ENCODE peak calls at places on chromosomes 7 and 10, in ten cellular contexts. One of them, this sample, is unnamed.

GRCh38 chr7:69228212-69228811 is 370.0 kb upstream of the AUTS2 start:
- DNase-seq in WTC11: no peak
- DNase-seq in adrenal gland: no peak
- DNase-seq in ovary: no peak
- DNase-seq in K562: no peak
- DNase-seq in RWPE1: no peak
- DNase-seq in GM12865: no peak
- DNase-seq in spleen: no peak
- DNase-seq in AG04450: no peak
- DNase-seq in kidney epithelial cell: no peak
- DNase-seq in this sample: no peak

GRCh38 chr10:29816801-29817558 is 182.2 kb upstream of the SVIL start:
- DNase-seq in WTC11: no peak
- DNase-seq in adrenal gland: no peak
- DNase-seq in ovary: no peak
- DNase-seq in K562: no peak
- DNase-seq in RWPE1: no peak
- DNase-seq in GM12865: no peak
- DNase-seq in spleen: no peak
- DNase-seq in AG04450: no peak
- DNase-seq in kidney epithelial cell: no peak
- DNase-seq in this sample: no peak

GRCh38 chr7:51278797-51279196 is 37.8 kb downstream of the COBL start:
- DNase-seq in WTC11: no peak
- DNase-seq in adrenal gland: no peak
- DNase-seq in ovary: no peak
- DNase-seq in K562: no peak
- DNase-seq in RWPE1: peak
- DNase-seq in GM12865: no peak
- DNase-seq in spleen: no peak
- DNase-seq in AG04450: no peak
- DNase-seq in kidney epithelial cell: no peak
- DNase-seq in this sample: no peak

GRCh38 chr7:390761-391410 is 100.9 kb downstream of the FOXL3 start:
- DNase-seq in WTC11: no peak
- DNase-seq in adrenal gland: no peak
- DNase-seq in ovary: peak
- DNase-seq in K562: peak
- DNase-seq in RWPE1: peak
- DNase-seq in GM12865: no peak
- DNase-seq in spleen: peak
- DNase-seq in AG04450: no peak
- DNase-seq in kidney epithelial cell: no peak
- DNase-seq in this sample: no peak

GRCh38 chr10:127715782-127716378 is 21.1 kb upstream of the FOXI2 start:
- DNase-seq in WTC11: no peak
- DNase-seq in adrenal gland: no peak
- DNase-seq in ovary: no peak
- DNase-seq in K562: no peak
- DNase-seq in RWPE1: peak
- DNase-seq in GM12865: peak
- DNase-seq in spleen: no peak
- DNase-seq in AG04450: no peak
- DNase-seq in kidney epithelial cell: no peak
- DNase-seq in this sample: peak

GRCh38 chr10:74825371-74826141 is 844 bp upstream of the KAT6B start:
- DNase-seq in WTC11: peak
- DNase-seq in adrenal gland: no peak
- DNase-seq in ovary: no peak
- DNase-seq in K562: peak
- DNase-seq in RWPE1: no peak
- DNase-seq in GM12865: no peak
- DNase-seq in spleen: peak
- DNase-seq in AG04450: no peak
- DNase-seq in kidney epithelial cell: no peak
- DNase-seq in this sample: peak

GRCh38 chr7:81684513-81685262 is 85.2 kb downstream of the HGF start:
- DNase-seq in WTC11: no peak
- DNase-seq in adrenal gland: peak
- DNase-seq in ovary: peak
- DNase-seq in K562: no peak
- DNase-seq in RWPE1: peak
- DNase-seq in GM12865: peak
- DNase-seq in spleen: peak
- DNase-seq in AG04450: peak
- DNase-seq in kidney epithelial cell: peak
- DNase-seq in this sample: peak

GRCh38 chr10:99711129-99711719 is 20.7 kb downstream of the COX15 start:
- DNase-seq in WTC11: no peak
- DNase-seq in adrenal gland: no peak
- DNase-seq in ovary: peak
- DNase-seq in K562: peak
- DNase-seq in RWPE1: peak
- DNase-seq in GM12865: peak
- DNase-seq in spleen: no peak
- DNase-seq in AG04450: peak
- DNase-seq in kidney epithelial cell: no peak
- DNase-seq in this sample: peak

GRCh38 chr10:31768467-31768866 is 160.2 kb downstream of the ARHGAP12 start:
- DNase-seq in WTC11: no peak
- DNase-seq in adrenal gland: no peak
- DNase-seq in ovary: no peak
- DNase-seq in K562: no peak
- DNase-seq in RWPE1: no peak
- DNase-seq in GM12865: no peak
- DNase-seq in spleen: no peak
- DNase-seq in AG04450: no peak
- DNase-seq in kidney epithelial cell: no peak
- DNase-seq in this sample: no peak

GRCh38 chr10:31770307-31770902 is 158.2 kb downstream of the ARHGAP12 start:
- DNase-seq in WTC11: peak
- DNase-seq in adrenal gland: peak
- DNase-seq in ovary: no peak
- DNase-seq in K562: peak
- DNase-seq in RWPE1: no peak
- DNase-seq in GM12865: peak
- DNase-seq in spleen: no peak
- DNase-seq in AG04450: no peak
- DNase-seq in kidney epithelial cell: no peak
- DNase-seq in this sample: peak

GRCh38 chr10:31769564-31769963 is 159.1 kb downstream of the ARHGAP12 start:
- DNase-seq in WTC11: no peak
- DNase-seq in adrenal gland: no peak
- DNase-seq in ovary: no peak
- DNase-seq in K562: no peak
- DNase-seq in RWPE1: peak
- DNase-seq in GM12865: no peak
- DNase-seq in spleen: no peak
- DNase-seq in AG04450: no peak
- DNase-seq in kidney epithelial cell: no peak
- DNase-seq in this sample: no peak

GRCh38 chr10:31773749-31774148 is 154.9 kb downstream of the ARHGAP12 start:
- DNase-seq in WTC11: no peak
- DNase-seq in adrenal gland: no peak
- DNase-seq in ovary: no peak
- DNase-seq in K562: no peak
- DNase-seq in RWPE1: no peak
- DNase-seq in GM12865: no peak
- DNase-seq in spleen: no peak
- DNase-seq in AG04450: no peak
- DNase-seq in kidney epithelial cell: no peak
- DNase-seq in this sample: no peak

DNA sequence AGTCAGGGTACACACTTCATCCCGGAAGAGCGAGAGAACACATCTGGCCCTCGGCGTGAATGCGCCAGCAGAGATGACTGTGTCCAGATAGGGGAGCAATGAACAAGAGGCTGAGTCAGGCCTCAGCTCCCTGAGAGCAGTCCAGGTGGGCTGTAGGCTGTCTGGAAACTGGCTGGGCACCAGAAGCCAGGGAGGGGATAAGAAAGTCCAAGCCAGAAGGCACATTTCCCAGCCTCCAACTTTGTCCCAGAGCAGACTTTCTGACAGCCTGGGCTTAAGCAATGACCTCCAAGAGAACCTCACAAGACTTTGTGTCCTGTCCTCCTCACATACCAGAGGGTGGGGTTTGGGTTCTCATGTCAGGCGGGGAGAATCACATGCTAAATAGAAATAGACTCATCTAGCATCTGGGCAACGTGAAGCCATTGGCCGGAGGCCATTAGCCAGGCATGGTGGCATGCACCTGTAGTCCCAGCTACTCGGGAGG is 157.2 kb downstream of the ARHGAP12 start:
- DNase-seq in WTC11: no peak
- DNase-seq in adrenal gland: no peak
- DNase-seq in ovary: no peak
- DNase-seq in K562: no peak
- DNase-seq in RWPE1: no peak
- DNase-seq in GM12865: no peak
- DNase-seq in spleen: no peak
- DNase-seq in AG04450: no peak
- DNase-seq in kidney epithelial cell: no peak
- DNase-seq in this sample: no peak
- TF ChIP-seq CTCF in WTC11: no peak
- TF ChIP-seq CTCF in adrenal gland: no peak
- TF ChIP-seq CTCF in ovary: no peak
- TF ChIP-seq CTCF in K562: no peak
- TF ChIP-seq CTCF in RWPE1: no peak
- TF ChIP-seq CTCF in GM12865: no peak
- TF ChIP-seq CTCF in spleen: no peak
- TF ChIP-seq CTCF in AG04450: no peak
- TF ChIP-seq CTCF in kidney epithelial cell: no peak
- TF ChIP-seq CTCF in this sample: no peak

GRCh38 chr7:4663239-4663638 is 18.9 kb upstream of the FOXK1 start:
- DNase-seq in WTC11: no peak
- DNase-seq in adrenal gland: no peak
- DNase-seq in ovary: no peak
- DNase-seq in K562: no peak
- DNase-seq in RWPE1: no peak
- DNase-seq in GM12865: no peak
- DNase-seq in spleen: no peak
- DNase-seq in AG04450: no peak
- DNase-seq in kidney epithelial cell: no peak
- DNase-seq in this sample: no peak

GRCh38 chr7:4661871-4662270 is 20.2 kb upstream of the FOXK1 start:
- DNase-seq in WTC11: no peak
- DNase-seq in adrenal gland: no peak
- DNase-seq in ovary: peak
- DNase-seq in K562: no peak
- DNase-seq in RWPE1: no peak
- DNase-seq in GM12865: no peak
- DNase-seq in spleen: no peak
- DNase-seq in AG04450: no peak
- DNase-seq in kidney epithelial cell: no peak
- DNase-seq in this sample: no peak

GRCh38 chr7:4657640-4658417 is 24.3 kb upstream of the FOXK1 start:
- DNase-seq in WTC11: no peak
- DNase-seq in adrenal gland: no peak
- DNase-seq in ovary: no peak
- DNase-seq in K562: no peak
- DNase-seq in RWPE1: no peak
- DNase-seq in GM12865: no peak
- DNase-seq in spleen: no peak
- DNase-seq in AG04450: no peak
- DNase-seq in kidney epithelial cell: no peak
- DNase-seq in this sample: no peak

GRCh38 chr7:4655311-4655710 is 26.8 kb upstream of the FOXK1 start:
- DNase-seq in WTC11: no peak
- DNase-seq in adrenal gland: no peak
- DNase-seq in ovary: no peak
- DNase-seq in K562: no peak
- DNase-seq in RWPE1: peak
- DNase-seq in GM12865: no peak
- DNase-seq in spleen: no peak
- DNase-seq in AG04450: no peak
- DNase-seq in kidney epithelial cell: no peak
- DNase-seq in this sample: no peak

GRCh38 chr7:4659551-4660286 is 22.4 kb upstream of the FOXK1 start:
- DNase-seq in WTC11: peak
- DNase-seq in adrenal gland: no peak
- DNase-seq in ovary: no peak
- DNase-seq in K562: peak
- DNase-seq in RWPE1: no peak
- DNase-seq in GM12865: no peak
- DNase-seq in spleen: no peak
- DNase-seq in AG04450: no peak
- DNase-seq in kidney epithelial cell: no peak
- DNase-seq in this sample: no peak
- TF ChIP-seq CTCF in WTC11: no peak
- TF ChIP-seq CTCF in adrenal gland: peak
- TF ChIP-seq CTCF in ovary: no peak
- TF ChIP-seq CTCF in K562: peak
- TF ChIP-seq CTCF in RWPE1: no peak
- TF ChIP-seq CTCF in GM12865: no peak
- TF ChIP-seq CTCF in spleen: no peak
- TF ChIP-seq CTCF in AG04450: no peak
- TF ChIP-seq CTCF in kidney epithelial cell: peak
- TF ChIP-seq CTCF in this sample: peak

DNA sequence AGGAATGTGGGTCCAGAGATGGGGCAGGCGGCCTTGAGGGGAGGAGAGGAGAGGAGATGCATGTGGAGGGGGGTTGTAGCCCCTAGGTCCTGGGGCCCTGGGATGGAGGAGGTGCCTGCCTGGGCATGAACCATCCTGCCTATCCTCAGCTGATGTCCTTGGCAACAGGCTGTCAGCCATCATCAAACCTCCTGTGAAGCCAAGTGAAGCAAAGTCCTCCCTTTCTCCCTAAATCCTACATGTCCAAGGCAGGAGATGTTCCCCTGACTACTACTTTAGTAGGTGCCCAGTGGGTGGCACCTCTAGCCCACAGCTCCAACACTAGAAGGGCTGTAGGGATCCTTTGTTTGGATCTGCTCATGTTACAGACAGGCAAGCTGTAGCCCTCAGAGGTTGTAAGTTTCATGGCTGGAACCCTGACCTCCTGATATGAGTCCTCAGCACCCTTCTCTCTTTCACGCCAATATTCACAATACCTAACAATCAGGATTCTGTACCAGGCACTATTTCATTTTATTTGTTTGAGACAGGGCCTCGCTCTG is 66.6 kb upstream of the SYPL1 start:
- DNase-seq in WTC11: no peak
- DNase-seq in adrenal gland: no peak
- DNase-seq in ovary: no peak
- DNase-seq in K562: no peak
- DNase-seq in RWPE1: peak
- DNase-seq in GM12865: peak
- DNase-seq in spleen: no peak
- DNase-seq in AG04450: no peak
- DNase-seq in kidney epithelial cell: no peak
- DNase-seq in this sample: no peak
- TF ChIP-seq CTCF in WTC11: no peak
- TF ChIP-seq CTCF in adrenal gland: no peak
- TF ChIP-seq CTCF in ovary: no peak
- TF ChIP-seq CTCF in K562: peak
- TF ChIP-seq CTCF in RWPE1: peak
- TF ChIP-seq CTCF in GM12865: peak
- TF ChIP-seq CTCF in spleen: no peak
- TF ChIP-seq CTCF in AG04450: peak
- TF ChIP-seq CTCF in kidney epithelial cell: peak
- TF ChIP-seq CTCF in this sample: peak

DNA sequence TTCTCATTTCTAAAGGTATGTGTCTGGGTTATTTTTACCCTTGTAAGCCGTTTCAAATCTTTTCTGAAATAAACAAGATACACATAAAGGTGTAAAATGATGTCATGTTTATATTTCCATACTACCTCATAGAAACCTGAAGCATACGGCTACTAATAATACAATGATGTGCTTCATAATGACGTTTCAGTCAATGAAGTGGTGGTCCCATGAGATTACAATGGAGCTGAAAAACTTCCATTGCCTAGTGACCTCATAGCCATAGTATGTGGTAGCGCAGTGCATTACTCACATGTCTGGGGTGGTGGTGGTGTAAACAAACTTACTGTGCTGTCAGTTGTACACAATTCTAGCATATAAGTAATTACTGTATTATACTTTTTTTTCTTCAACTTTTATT is 24.9 kb downstream of the EPDR1 start:
- DNase-seq in WTC11: no peak
- DNase-seq in adrenal gland: no peak
- DNase-seq in ovary: no peak
- DNase-seq in K562: no peak
- DNase-seq in RWPE1: no peak
- DNase-seq in GM12865: no peak
- DNase-seq in spleen: no peak
- DNase-seq in AG04450: no peak
- DNase-seq in kidney epithelial cell: no peak
- DNase-seq in this sample: no peak
- TF ChIP-seq CTCF in WTC11: no peak
- TF ChIP-seq CTCF in adrenal gland: no peak
- TF ChIP-seq CTCF in ovary: no peak
- TF ChIP-seq CTCF in K562: no peak
- TF ChIP-seq CTCF in RWPE1: no peak
- TF ChIP-seq CTCF in GM12865: no peak
- TF ChIP-seq CTCF in spleen: no peak
- TF ChIP-seq CTCF in AG04450: no peak
- TF ChIP-seq CTCF in kidney epithelial cell: no peak
- TF ChIP-seq CTCF in this sample: no peak

This sample was measured in GM13977.